ENCODE peak calls at places on chromosomes 1 and 21, in ten cellular contexts. Z, A, S, R, M, W, L, P, Q and C are unnamed samples.

GRCh38 chr1:202750761-202751160 is 40.5 kb upstream of the SYT2 start:
- DNase-seq in Z (no peak), A (no peak), S (no peak), R (no peak), M (no peak), W (no peak), L (no peak), P (no peak), Q (no peak), C (no peak)

GRCh38 chr1:39106949-39107740 is 81.0 kb downstream of the NDUFS5 start:
- DNase-seq in Z (no peak), A (no peak), S (no peak), R (no peak), M (peak; percentile 32), W (no peak), L (no peak), P (no peak), Q (no peak), C (no peak)

GRCh38 chr1:103056423-103056822 is 51.9 kb downstream of the COL11A1 start:
- DNase-seq in Z (no peak), A (no peak), S (peak; percentile 76), R (no peak), M (no peak), W (no peak), L (no peak), P (no peak), Q (no peak), C (no peak)

GRCh38 chr1:235093013-235093618 is 35.5 kb downstream of the TOMM20 start:
- DNase-seq in Z (no peak), A (no peak), S (peak; percentile 86), R (peak; percentile 11), M (peak; percentile 69), W (peak; percentile 40), L (no peak), P (no peak), Q (no peak), C (no peak)

GRCh38 chr1:221117548-221117951 is 238.3 kb downstream of the HLX start:
- DNase-seq in Z (no peak), A (no peak), S (peak; percentile 86), R (no peak), M (peak; percentile 99), W (no peak), L (no peak), P (no peak), Q (no peak), C (no peak)

GRCh38 chr1:109639841-109640184 is 16.1 kb upstream of the GSTM4 start:
- DNase-seq in Z (no peak), A (no peak), S (no peak), R (no peak), M (no peak), W (no peak), L (no peak), P (no peak), Q (no peak), C (no peak)

GRCh38 chr1:56644941-56645662 is at the start of gene PRKAA2:
- DNase-seq in Z (peak; percentile 40), A (no peak), S (peak; percentile 14), R (peak; percentile 26), M (peak; percentile 71), W (peak; percentile 75), L (peak; percentile 74), P (no peak), Q (no peak), C (peak; percentile 8)

GRCh38 chr1:66503841-66504470 is 30.0 kb upstream of the SGIP1 start:
- DNase-seq in Z (peak; percentile 42), A (peak; percentile 30), S (peak; percentile 91), R (peak; percentile 15), M (peak; percentile 62), W (peak; percentile 72), L (no peak), P (peak; percentile 16), Q (peak; percentile 38), C (peak; percentile 9)

GRCh38 chr1:234230414-234230862 is 142.8 kb upstream of the COA6 start:
- DNase-seq in Z (peak; percentile 71), A (no peak), S (no peak), R (peak; percentile 62), M (no peak), W (no peak), L (no peak), P (no peak), Q (peak; percentile 48), C (no peak)

GRCh38 chr1:167761400-167761799 is 39.6 kb downstream of the MPZL1 start:
- DNase-seq in Z (no peak), A (no peak), S (no peak), R (no peak), M (no peak), W (no peak), L (no peak), P (no peak), Q (no peak), C (no peak)

GRCh38 chr21:38297871-38298270 is 41.1 kb downstream of the KCNJ15 start:
- DNase-seq in Z (no peak), A (no peak), S (no peak), R (no peak), M (no peak), W (no peak), L (no peak), P (no peak), Q (no peak), C (no peak)

GRCh38 chr1:4957027-4957426 is 302.6 kb downstream of the AJAP1 start:
- DNase-seq in Z (no peak), A (no peak), S (no peak), R (no peak), M (no peak), W (no peak), L (no peak), P (no peak), Q (no peak), C (no peak)

GRCh38 chr1:50750021-50750619 is 209.9 kb downstream of the FAF1 start:
- DNase-seq in Z (no peak), A (no peak), S (peak; percentile 63), R (no peak), M (peak; percentile 31), W (peak; percentile 34), L (no peak), P (no peak), Q (no peak), C (no peak)

GRCh38 chr1:99789715-99790114 is 23.3 kb upstream of the FRRS1 start:
- DNase-seq in Z (no peak), A (no peak), S (no peak), R (no peak), M (no peak), W (no peak), L (no peak), P (no peak), Q (no peak), C (no peak)

GRCh38 chr1:209367031-209367813 is 216.3 kb upstream of the CAMK1G start:
- DNase-seq in Z (no peak), A (no peak), S (peak; percentile 77), R (no peak), M (peak; percentile 83), W (no peak), L (no peak), P (no peak), Q (no peak), C (no peak)

GRCh38 chr1:67347688-67348472 is 40.2 kb downstream of the IL12RB2 start:
- DNase-seq in Z (peak; percentile 11), A (no peak), S (peak; percentile 73), R (peak; percentile 16), M (peak; percentile 52), W (peak; percentile 84), L (no peak), P (no peak), Q (peak; percentile 23), C (no peak)

GRCh38 chr1:39174400-39175081 is 30.0 kb upstream of the MACF1 start:
- DNase-seq in Z (no peak), A (no peak), S (no peak), R (no peak), M (no peak), W (no peak), L (no peak), P (no peak), Q (no peak), C (no peak)